ENCODE peak calls at places on chromosomes 3 and 15, in six cellular contexts. A, E, Q, D, T and S are unnamed samples.
A peak's percentile ranks its signal among the peaks of the same experiment; 100 is the strongest.

GRCh38 chr3:186917660-186918312 is 12.5 kb upstream of the ST6GAL1 start:
- DNase-seq in D (no peak), Q (no peak), A (no peak), T (no peak), E (no peak), S (no peak)

GRCh38 chr3:85090495-85090894 is 131.7 kb downstream of the CADM2 start:
- DNase-seq in T (no peak), Q (no peak), E (peak; percentile 4), D (no peak), A (no peak), S (no peak)

GRCh38 chr3:37741644-37742043 is 120.0 kb upstream of the CTDSPL start:
- DNase-seq in E (peak; percentile 18), D (peak; percentile 30), T (no peak), Q (no peak), A (peak; percentile 40), S (peak; percentile 36)

GRCh38 chr3:33717616-33717865 is 513 bp downstream of the CLASP2 start:
- DNase-seq in E (no peak), A (peak; percentile 61), T (no peak), D (no peak), Q (peak; percentile 75), S (peak; percentile 76)

GRCh38 chr15:80199366-80199765 is 46.6 kb downstream of the FAH start:
- DNase-seq in D (no peak), Q (no peak), T (no peak), A (no peak), E (no peak), S (no peak)

GRCh38 chr3:195873281-195873887 is 35.0 kb downstream of the TNK2 start:
- DNase-seq in Q (no peak), D (no peak), E (no peak), T (no peak), A (no peak), S (no peak)

GRCh38 chr3:150129181-150129580 is 158.5 kb upstream of the PFN2 start:
- DNase-seq in A (no peak), E (no peak), D (no peak), Q (no peak), T (no peak), S (no peak)

GRCh38 chr3:124034016-124034808 is 42.3 kb upstream of the ROPN1 start:
- DNase-seq in Q (peak; percentile 32), A (no peak), D (peak; percentile 27), T (no peak), E (no peak), S (no peak)

GRCh38 chr3:189123595-189124387 is 48.0 kb upstream of the TPRG1 start:
- DNase-seq in D (no peak), Q (no peak), A (no peak), T (no peak), E (no peak), S (no peak)

GRCh38 chr3:41199866-41200668 is 762 bp downstream of the CTNNB1 start:
- DNase-seq in E (no peak), T (no peak), Q (peak; percentile 78), D (peak; percentile 54), A (peak; percentile 33), S (peak; percentile 68)

GRCh38 chr3:54954019-54954418 is 26.2 kb upstream of the LRTM1 start:
- DNase-seq in T (no peak), A (peak; percentile 3), E (no peak), Q (no peak), D (no peak), S (no peak)

GRCh38 chr3:59605318-59605717 is 555.5 kb upstream of the CFAP20DC start:
- DNase-seq in T (no peak), Q (no peak), A (no peak), E (no peak), D (no peak), S (no peak)

GRCh38 chr15:44798815-44799214 is 62.5 kb downstream of the TRIM69 start:
- DNase-seq in A (peak; percentile 2), E (peak; percentile 15), T (no peak), D (peak; percentile 53), Q (peak; percentile 41), S (peak; percentile 22)

GRCh38 chr3:57777774-57778173 is 21.7 kb downstream of the SLMAP start:
- DNase-seq in T (no peak), E (no peak), Q (no peak), D (peak; percentile 25), A (no peak), S (no peak)

GRCh38 chr3:138188013-138188352 is 882 bp downstream of the ARMC8 start:
- DNase-seq in T (no peak), A (peak; percentile 24), E (no peak), D (peak; percentile 73), Q (peak; percentile 16), S (peak; percentile 67)

GRCh38 chr3:117510396-117510795 is 800.8 kb downstream of the TUSC7 start:
- DNase-seq in E (no peak), Q (no peak), A (no peak), T (no peak), D (no peak), S (no peak)

GRCh38 chr3:14634763-14635400 is 16.7 kb upstream of the CCDC174 start:
- DNase-seq in A (no peak), D (peak; percentile 59), Q (no peak), T (no peak), E (no peak), S (no peak)

GRCh38 chr3:14925729-14926591 is 21.4 kb upstream of the NR2C2 start:
- DNase-seq in T (no peak), D (peak; percentile 60), E (peak; percentile 62), Q (peak; percentile 64), A (peak; percentile 70), S (peak; percentile 73)

GRCh38 chr15:39596358-39597051 is 15.6 kb downstream of the THBS1 start:
- DNase-seq in T (no peak), D (peak; percentile 89), Q (no peak), A (no peak), E (no peak), S (no peak)

GRCh38 chr3:98812851-98813374 is 49.8 kb downstream of the ST3GAL6 start:
- DNase-seq in D (peak; percentile 64), A (peak; percentile 45), T (no peak), Q (peak; percentile 9), E (peak; percentile 82), S (peak; percentile 55)

GRCh38 chr15:69757186-69757585 is 304.6 kb downstream of the RPLP1 start:
- DNase-seq in Q (no peak), D (no peak), A (no peak), E (no peak), T (no peak), S (peak; percentile 18)

GRCh38 chr3:194871143-194871863 is 185.6 kb downstream of the FAM43A start:
- DNase-seq in E (no peak), A (peak; percentile 61), T (no peak), Q (no peak), D (peak; percentile 71), S (peak; percentile 74)

GRCh38 chr3:159239054-159239453 is 437.2 kb downstream of the MFSD1 start:
- DNase-seq in T (no peak), D (no peak), E (no peak), Q (no peak), A (no peak), S (no peak)

GRCh38 chr15:70752142-70752754 is 11.1 kb downstream of the UACA start:
- DNase-seq in D (no peak), Q (no peak), T (no peak), E (no peak), A (no peak), S (no peak)

GRCh38 chr3:187963677-187964385 is 190.1 kb upstream of the LPP start:
- DNase-seq in T (no peak), D (no peak), Q (no peak), E (no peak), A (no peak), S (peak; percentile 48)

GRCh38 chr3:187961366-187961765 is 192.6 kb upstream of the LPP start:
- DNase-seq in Q (no peak), T (no peak), E (no peak), D (no peak), A (no peak), S (no peak)

GRCh38 chr3:187964759-187965158 is 189.2 kb upstream of the LPP start:
- DNase-seq in A (no peak), Q (no peak), E (peak; percentile 46), D (no peak), T (no peak), S (no peak)

GRCh38 chr3:187960820-187961219 is 193.1 kb upstream of the LPP start:
- DNase-seq in A (no peak), Q (no peak), D (no peak), E (no peak), T (no peak), S (no peak)

DNA sequence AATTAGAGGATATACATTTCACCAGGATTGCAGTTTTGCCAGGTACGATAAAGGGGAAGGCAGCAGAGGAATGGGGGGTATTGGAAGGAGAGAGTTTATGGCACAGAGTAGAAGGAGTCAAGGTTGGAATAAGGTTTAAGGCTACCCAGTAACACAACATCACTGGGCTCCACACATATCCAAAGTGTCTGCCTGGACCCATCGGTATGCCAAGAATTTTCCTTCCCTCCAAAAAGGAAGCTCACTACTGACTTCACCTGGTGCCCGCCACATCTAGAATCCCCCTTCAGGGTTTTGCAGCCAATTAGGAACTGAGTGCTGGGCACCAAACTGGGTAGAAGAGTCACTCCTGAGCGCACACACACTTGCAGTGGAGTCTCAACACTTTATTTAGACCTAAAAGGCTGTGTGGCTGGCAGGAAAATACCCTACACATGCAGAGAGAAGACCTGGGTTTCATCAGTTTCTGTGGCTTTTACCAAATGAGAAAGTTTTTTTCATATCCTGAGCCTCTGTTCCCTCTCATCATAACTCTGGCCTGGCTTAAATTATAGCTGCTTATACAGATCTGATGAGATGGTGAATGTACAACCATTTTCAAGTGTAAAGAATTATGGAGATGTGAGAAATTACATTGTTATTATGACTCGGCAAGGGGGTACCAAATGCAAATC is 190.8 kb upstream of the LPP start:
- DNase-seq in A (no peak), Q (no peak), E (no peak), D (no peak), T (no peak), S (no peak)
- H3K4me3 ChIP-seq in A (no peak overlapping the region), Q (no peak overlapping the region), E (no peak overlapping the region), D (no peak overlapping the region), T (no peak overlapping the region), S (no peak overlapping the region)

DNA sequence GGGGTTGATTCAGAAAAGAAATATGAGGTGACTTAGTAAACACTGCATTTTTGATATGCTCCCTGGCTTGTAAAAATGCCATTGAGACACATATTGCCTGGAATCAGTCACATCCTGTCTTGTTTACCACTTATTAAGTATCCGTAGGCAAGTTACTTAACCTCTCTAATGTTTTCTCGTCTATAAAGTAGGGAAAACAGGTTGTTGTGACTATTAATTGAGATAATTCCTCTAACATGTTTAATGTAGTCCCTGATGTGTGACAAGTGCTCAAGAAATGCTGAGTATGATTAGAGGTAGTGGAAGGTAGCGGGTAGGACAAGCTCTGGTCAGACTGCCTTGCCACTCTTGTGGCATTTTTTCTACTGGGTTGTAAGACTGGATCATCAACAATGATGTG is 54.1 kb downstream of the NFKBIZ start:
- DNase-seq in A (no peak), Q (no peak), D (no peak), T (no peak), E (no peak), S (no peak)
- TF ChIP-seq MYC in A (no peak), Q (no peak), D (no peak), T (no peak), E (no peak), S (no peak)

GRCh38 chr3:13213911-13214846 is 140.9 kb upstream of the IQSEC1 start:
- DNase-seq in D (no peak), A (no peak), Q (no peak), T (no peak), E (no peak), S (no peak)
- TF ChIP-seq MAX in D (no peak), A (no peak), Q (no peak), T (no peak), E (no peak), S (no peak)

DNA sequence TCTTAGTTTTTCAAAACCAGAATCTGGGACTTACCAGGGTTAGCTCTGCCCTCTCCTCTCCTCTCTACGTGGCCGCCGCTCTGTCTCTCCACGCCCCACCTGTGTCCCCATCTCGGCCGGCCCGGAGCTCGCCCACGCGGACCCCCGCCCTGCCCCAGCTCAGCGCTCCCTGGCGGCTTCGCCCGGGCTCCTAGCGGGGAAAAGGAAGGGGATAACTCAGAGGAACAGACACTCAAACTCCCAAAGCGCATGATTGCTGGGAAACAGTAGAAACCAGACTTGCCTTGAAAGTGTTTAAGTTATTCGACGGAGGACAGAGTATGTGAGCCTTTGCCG is 5.4 kb downstream of the ISL2 start:
- DNase-seq in D (no peak), T (no peak), A (no peak), Q (no peak), E (no peak), S (no peak)
- H3K4me3 ChIP-seq in D (no peak overlapping the region), T (no peak overlapping the region), A (no peak overlapping the region), Q (no peak overlapping the region), E (no peak overlapping the region), S (no peak overlapping the region)